ENCODE peak calls at places on chromosome 20, in four cellular contexts. One of them, this sample, is unnamed.

GRCh38 chr20:42024653-42025052 is 406.5 kb upstream of the CHD6 start:
- DNase-seq in Panc1: no peak
- DNase-seq in CD8-positive, alpha-beta T cell: no peak
- DNase-seq in hepatocyte: peak; percentile 43
- DNase-seq in this sample: no peak

GRCh38 chr20:35006009-35006408 is 50.3 kb downstream of the MYH7B start:
- DNase-seq in Panc1: no peak
- DNase-seq in CD8-positive, alpha-beta T cell: no peak
- DNase-seq in hepatocyte: no peak
- DNase-seq in this sample: no peak

GRCh38 chr20:3223937-3224680 is 14.8 kb downstream of the ITPA start:
- DNase-seq in Panc1: no peak
- DNase-seq in CD8-positive, alpha-beta T cell: no peak
- DNase-seq in hepatocyte: no peak
- DNase-seq in this sample: no peak

GRCh38 chr20:19688031-19688806 is 69.8 kb upstream of the RIN2 start:
- DNase-seq in Panc1: peak; percentile 63
- DNase-seq in CD8-positive, alpha-beta T cell: no peak
- DNase-seq in hepatocyte: peak; percentile 83
- DNase-seq in this sample: peak; percentile 58

GRCh38 chr20:64111841-64112641 is 4.7 kb upstream of the NPBWR2 start:
- DNase-seq in Panc1: no peak
- DNase-seq in CD8-positive, alpha-beta T cell: no peak
- DNase-seq in hepatocyte: no peak
- DNase-seq in this sample: no peak

GRCh38 chr20:2101935-2102584 is 433 bp downstream of the STK35 start:
- DNase-seq in Panc1: peak; percentile 67
- DNase-seq in CD8-positive, alpha-beta T cell: peak; percentile 91
- DNase-seq in hepatocyte: peak; percentile 94
- DNase-seq in this sample: peak; percentile 95

GRCh38 chr20:17485017-17485416 is 46.2 kb downstream of the BFSP1 start:
- DNase-seq in Panc1: no peak
- DNase-seq in CD8-positive, alpha-beta T cell: no peak
- DNase-seq in hepatocyte: no peak
- DNase-seq in this sample: peak; percentile 22

GRCh38 chr20:45899041-45899835 is 8.1 kb downstream of the CTSA start:
- DNase-seq in Panc1: no peak
- DNase-seq in CD8-positive, alpha-beta T cell: no peak
- DNase-seq in hepatocyte: no peak
- DNase-seq in this sample: no peak

GRCh38 chr20:49163696-49164095 is 24.4 kb downstream of the STAU1 start:
- DNase-seq in Panc1: no peak
- DNase-seq in CD8-positive, alpha-beta T cell: no peak
- DNase-seq in hepatocyte: no peak
- DNase-seq in this sample: no peak

GRCh38 chr20:57400821-57401564 is 9.8 kb downstream of the RBM38 start:
- DNase-seq in Panc1: no peak
- DNase-seq in CD8-positive, alpha-beta T cell: no peak
- DNase-seq in hepatocyte: no peak
- DNase-seq in this sample: no peak

GRCh38 chr20:25470045-25470444 is 62.6 kb downstream of the GINS1 start:
- DNase-seq in Panc1: peak; percentile 8
- DNase-seq in CD8-positive, alpha-beta T cell: peak; percentile 18
- DNase-seq in hepatocyte: peak; percentile 45
- DNase-seq in this sample: no peak

GRCh38 chr20:63351811-63352591 is 9.1 kb downstream of the CHRNA4 start:
- DNase-seq in Panc1: no peak
- DNase-seq in CD8-positive, alpha-beta T cell: no peak
- DNase-seq in hepatocyte: peak; percentile 56
- DNase-seq in this sample: no peak

GRCh38 chr20:33663161-33664084 is 1.3 kb downstream of the C20orf144 start:
- DNase-seq in Panc1: no peak
- DNase-seq in CD8-positive, alpha-beta T cell: peak; percentile 85
- DNase-seq in hepatocyte: peak; percentile 96
- DNase-seq in this sample: peak; percentile 77

GRCh38 chr20:23002276-23002675 is 32.8 kb upstream of the SSTR4 start:
- DNase-seq in Panc1: no peak
- DNase-seq in CD8-positive, alpha-beta T cell: no peak
- DNase-seq in hepatocyte: no peak
- DNase-seq in this sample: no peak

GRCh38 chr20:33262658-33263065 is 20.4 kb upstream of the BPIFB1 start:
- DNase-seq in Panc1: peak; percentile 18
- DNase-seq in CD8-positive, alpha-beta T cell: no peak
- DNase-seq in hepatocyte: peak; percentile 86
- DNase-seq in this sample: no peak

GRCh38 chr20:40990542-40991120 is 38.0 kb upstream of the TOP1 start:
- DNase-seq in Panc1: peak; percentile 81
- DNase-seq in CD8-positive, alpha-beta T cell: peak; percentile 68
- DNase-seq in hepatocyte: peak; percentile 89
- DNase-seq in this sample: peak; percentile 71

GRCh38 chr20:20037960-20038359 is 14.3 kb downstream of the CRNKL1 start:
- DNase-seq in Panc1: no peak
- DNase-seq in CD8-positive, alpha-beta T cell: no peak
- DNase-seq in hepatocyte: no peak
- DNase-seq in this sample: peak; percentile 53

GRCh38 chr20:8901237-8902025 is 167.5 kb upstream of the PLCB4 start:
- DNase-seq in Panc1: no peak
- DNase-seq in CD8-positive, alpha-beta T cell: no peak
- DNase-seq in hepatocyte: no peak
- DNase-seq in this sample: no peak

GRCh38 chr20:34201531-34201930 is 39.7 kb upstream of the ASIP start:
- DNase-seq in Panc1: no peak
- DNase-seq in CD8-positive, alpha-beta T cell: no peak
- DNase-seq in hepatocyte: no peak
- DNase-seq in this sample: no peak

GRCh38 chr20:25308083-25308491 is 60.2 kb downstream of the PYGB start:
- DNase-seq in Panc1: no peak
- DNase-seq in CD8-positive, alpha-beta T cell: no peak
- DNase-seq in hepatocyte: no peak
- DNase-seq in this sample: no peak

DNA sequence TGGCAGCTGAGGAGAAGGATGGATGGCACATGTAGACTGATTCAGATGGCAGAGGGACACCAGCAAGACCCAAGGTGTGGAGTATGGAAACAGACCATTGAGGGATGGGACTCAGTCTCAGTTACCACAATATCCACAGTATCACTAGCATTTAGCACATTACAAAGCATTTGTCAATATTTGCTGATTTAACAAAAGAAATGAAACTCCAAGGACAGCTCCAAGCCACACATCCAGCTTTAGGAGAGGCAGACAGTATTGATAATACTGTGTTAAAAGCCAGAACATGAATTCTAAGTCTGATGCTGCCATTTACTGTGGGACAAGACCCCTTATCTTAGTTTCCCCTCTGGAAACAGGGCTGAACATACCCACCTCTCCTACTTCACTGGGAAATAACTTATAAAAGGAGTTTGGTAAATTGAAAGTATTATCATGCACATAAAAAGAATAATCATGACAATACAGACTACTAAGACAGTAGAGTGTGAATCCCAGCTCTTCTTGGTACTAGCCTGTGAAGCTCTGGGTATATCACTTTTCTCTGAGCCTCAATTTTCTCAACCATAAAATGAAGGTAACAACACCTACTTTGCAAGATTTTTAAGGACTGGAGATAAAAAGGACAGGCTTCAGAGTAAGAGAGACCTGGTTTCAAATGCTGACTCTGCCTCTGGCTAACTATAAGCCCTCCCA is 11.1 kb downstream of the BCL2L1 start:
- DNase-seq in Panc1: no peak
- DNase-seq in CD8-positive, alpha-beta T cell: no peak
- DNase-seq in hepatocyte: no peak
- DNase-seq in this sample: no peak
- H3K27ac ChIP-seq in Panc1: peak overlapping the region; percentile 92
- H3K27ac ChIP-seq in CD8-positive, alpha-beta T cell: no peak overlapping the region
- H3K27ac ChIP-seq in hepatocyte: peak overlapping the region; percentile 91
- H3K27ac ChIP-seq in this sample: peak overlapping the region; percentile 99

GRCh38 chr20:50735813-50736212 is 4.4 kb downstream of the PARD6B start:
- DNase-seq in Panc1: no peak
- DNase-seq in CD8-positive, alpha-beta T cell: no peak
- DNase-seq in hepatocyte: no peak
- DNase-seq in this sample: no peak
- H3K36me3 ChIP-seq in Panc1: peaks cover 42% of the 10 kb centered on the region
- H3K36me3 ChIP-seq in CD8-positive, alpha-beta T cell: no peaks in the 10 kb centered on the region
- H3K36me3 ChIP-seq in hepatocyte: no peaks in the 10 kb centered on the region
- H3K36me3 ChIP-seq in this sample: no peaks in the 10 kb centered on the region

DNA sequence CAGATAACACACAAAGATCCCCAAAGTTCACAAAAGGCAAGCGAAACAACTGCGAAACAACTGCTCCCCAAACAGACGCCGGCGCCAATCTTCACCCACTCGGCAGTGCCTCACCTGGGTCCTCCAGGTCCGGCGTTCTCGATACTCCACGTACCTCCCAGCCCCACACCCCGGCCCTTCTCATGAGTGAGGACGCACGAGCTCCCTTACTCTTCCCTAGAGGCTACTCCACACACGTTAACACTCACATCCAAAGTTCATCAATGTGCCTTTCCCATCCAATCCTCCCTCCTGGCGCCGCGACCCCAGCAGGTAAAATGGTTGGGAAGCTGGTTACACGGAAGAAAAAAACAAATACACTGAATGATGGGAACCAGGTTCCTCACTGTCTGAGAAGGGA is 77.0 kb downstream of the TAF4 start:
- DNase-seq in Panc1: no peak
- DNase-seq in CD8-positive, alpha-beta T cell: no peak
- DNase-seq in hepatocyte: no peak
- DNase-seq in this sample: no peak
- H3K27ac ChIP-seq in Panc1: no peak overlapping the region
- H3K27ac ChIP-seq in CD8-positive, alpha-beta T cell: no peak overlapping the region
- H3K27ac ChIP-seq in hepatocyte: no peak overlapping the region
- H3K27ac ChIP-seq in this sample: no peak overlapping the region

GRCh38 chr20:39040116-39040515 is 78.0 kb downstream of the DHX35 start:
- DNase-seq in Panc1: no peak
- DNase-seq in CD8-positive, alpha-beta T cell: no peak
- DNase-seq in hepatocyte: no peak
- DNase-seq in this sample: no peak
- H3K36me3 ChIP-seq in Panc1: peaks cover 5% of the 10 kb centered on the region
- H3K36me3 ChIP-seq in CD8-positive, alpha-beta T cell: peaks cover 20% of the 10 kb centered on the region
- H3K36me3 ChIP-seq in hepatocyte: no peaks in the 10 kb centered on the region
- H3K36me3 ChIP-seq in this sample: peaks cover 41% of the 10 kb centered on the region

GRCh38 chr20:15560936-15561531 is 1012.2 kb downstream of the KIF16B start:
- DNase-seq in Panc1: no peak
- DNase-seq in CD8-positive, alpha-beta T cell: no peak
- DNase-seq in hepatocyte: no peak
- DNase-seq in this sample: no peak
- H3K27ac ChIP-seq in Panc1: no peak overlapping the region
- H3K27ac ChIP-seq in CD8-positive, alpha-beta T cell: no peak overlapping the region
- H3K27ac ChIP-seq in hepatocyte: peak overlapping the region; percentile 49
- H3K27ac ChIP-seq in this sample: no peak overlapping the region

DNA sequence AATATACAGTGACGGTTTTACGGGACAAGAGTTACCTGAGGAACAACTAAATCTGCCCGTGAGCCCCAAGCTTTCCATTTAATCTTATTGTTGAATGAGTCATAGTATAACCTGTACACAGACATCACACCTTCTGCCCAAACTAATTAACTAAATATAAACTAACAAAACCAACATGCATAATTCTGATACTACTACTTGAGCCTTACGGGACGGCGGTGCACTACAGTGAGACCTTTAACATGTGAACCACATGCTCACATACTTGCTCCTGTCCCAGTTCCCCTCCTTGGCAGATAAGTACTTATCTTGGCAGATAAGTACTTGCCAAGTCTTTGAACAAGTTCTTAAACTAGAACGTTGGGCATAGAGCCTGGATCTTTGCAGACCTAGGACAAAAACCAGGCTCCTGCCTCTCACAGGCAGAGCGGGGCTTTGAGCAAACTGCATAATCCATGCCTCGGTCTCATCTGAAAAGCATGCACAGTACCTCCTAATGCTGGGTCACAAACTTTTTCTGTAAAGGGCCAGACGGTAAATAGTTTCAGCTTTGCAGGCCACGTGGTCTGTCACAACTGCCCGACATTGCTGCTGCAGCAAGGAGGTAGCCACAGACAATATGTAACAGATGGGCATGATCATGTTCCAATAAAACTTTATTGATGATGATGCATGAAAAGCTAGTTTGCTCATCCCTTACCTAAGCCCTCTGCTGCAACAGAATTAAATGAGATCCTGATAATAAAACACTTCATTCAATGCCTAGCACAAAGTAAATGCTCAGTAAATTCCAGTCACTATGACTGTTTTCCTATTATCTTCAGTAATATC is 23.0 kb downstream of the ZNF217 start:
- DNase-seq in Panc1: no peak
- DNase-seq in CD8-positive, alpha-beta T cell: no peak
- DNase-seq in hepatocyte: no peak
- DNase-seq in this sample: no peak
- H3K36me3 ChIP-seq in Panc1: peaks cover 64% of the 10 kb centered on the region
- H3K36me3 ChIP-seq in CD8-positive, alpha-beta T cell: peaks cover 50% of the 10 kb centered on the region
- H3K36me3 ChIP-seq in hepatocyte: no peaks in the 10 kb centered on the region
- H3K36me3 ChIP-seq in this sample: peaks cover 89% of the 10 kb centered on the region

DNA sequence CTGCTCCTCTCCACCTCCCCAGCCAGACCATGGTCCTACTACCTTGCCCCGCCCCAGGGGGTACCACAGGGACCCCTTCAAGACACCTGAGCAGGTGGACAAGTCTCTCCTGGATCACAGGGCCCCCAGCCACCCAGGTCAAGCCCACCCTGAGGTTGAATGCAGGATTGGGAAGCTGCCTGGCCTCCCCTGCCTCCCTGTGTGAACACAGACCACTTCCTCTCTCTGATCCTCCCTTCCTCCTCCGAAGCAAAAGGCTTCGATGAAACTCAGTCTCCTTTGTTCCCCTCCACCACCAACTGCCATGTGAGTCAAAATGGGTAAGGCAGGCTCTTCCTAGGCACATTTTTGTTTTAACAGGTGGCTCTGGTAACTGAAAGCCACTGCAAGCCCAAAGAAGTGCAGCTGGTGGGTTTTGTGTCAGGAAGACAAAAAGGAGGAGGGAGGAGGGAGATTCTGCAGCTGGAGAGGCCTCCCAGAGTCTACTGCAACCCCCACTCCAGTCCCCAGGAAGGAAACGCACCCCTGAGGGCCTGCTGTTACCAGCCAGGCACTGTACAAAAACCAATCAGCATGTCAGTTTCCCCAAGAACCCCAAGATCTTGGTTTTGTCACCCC is 5.4 kb downstream of the ADA start:
- DNase-seq in Panc1: no peak
- DNase-seq in CD8-positive, alpha-beta T cell: no peak
- DNase-seq in hepatocyte: no peak
- DNase-seq in this sample: no peak
- H3K27ac ChIP-seq in Panc1: peak overlapping the region; percentile 49
- H3K27ac ChIP-seq in CD8-positive, alpha-beta T cell: peak overlapping the region; percentile 36
- H3K27ac ChIP-seq in hepatocyte: no peak overlapping the region
- H3K27ac ChIP-seq in this sample: no peak overlapping the region

This sample was measured in SJSA1.